ENCODE peak calls at places on chromosomes 16 and 17, in five cellular contexts. One of them, this sample, is unnamed.

GRCh38 chr17:56499799-56500388 is 93.6 kb upstream of the NOG start:
- DNase-seq in neural progenitor cell: peak; percentile 36
- DNase-seq in cardiac muscle cell: peak; percentile 21
- DNase-seq in retinal pigment epithelial cell: peak; percentile 1
- DNase-seq in fibroblast of lung: peak; percentile 12
- DNase-seq in this sample: peak; percentile 25

GRCh38 chr16:79008869-79009179 is 591.7 kb downstream of the MAF start:
- DNase-seq in cardiac muscle cell: no peak
- DNase-seq in neural progenitor cell: no peak
- DNase-seq in fibroblast of lung: no peak
- DNase-seq in retinal pigment epithelial cell: no peak
- DNase-seq in this sample: no peak

GRCh38 chr16:21684199-21684598 is 20.4 kb downstream of the OTOA start:
- DNase-seq in cardiac muscle cell: peak; percentile 6
- DNase-seq in neural progenitor cell: peak; percentile 33
- DNase-seq in retinal pigment epithelial cell: no peak
- DNase-seq in fibroblast of lung: no peak
- DNase-seq in this sample: peak; percentile 4

GRCh38 chr16:66619534-66620418 is 15.3 kb downstream of the CMTM3 start:
- DNase-seq in cardiac muscle cell: peak; percentile 85
- DNase-seq in retinal pigment epithelial cell: no peak
- DNase-seq in neural progenitor cell: no peak
- DNase-seq in fibroblast of lung: peak; percentile 86
- DNase-seq in this sample: peak; percentile 64

GRCh38 chr17:28473542-28473941 is at the start of gene SLC13A2:
- DNase-seq in neural progenitor cell: no peak
- DNase-seq in cardiac muscle cell: no peak
- DNase-seq in fibroblast of lung: no peak
- DNase-seq in retinal pigment epithelial cell: no peak
- DNase-seq in this sample: no peak

GRCh38 chr16:54931041-54931756 is 534 bp downstream of the IRX5 start:
- DNase-seq in cardiac muscle cell: peak; percentile 24
- DNase-seq in retinal pigment epithelial cell: no peak
- DNase-seq in fibroblast of lung: peak; percentile 53
- DNase-seq in neural progenitor cell: peak; percentile 79
- DNase-seq in this sample: no peak

GRCh38 chr16:17289671-17290070 is 181.1 kb downstream of the XYLT1 start:
- DNase-seq in fibroblast of lung: no peak
- DNase-seq in cardiac muscle cell: no peak
- DNase-seq in retinal pigment epithelial cell: no peak
- DNase-seq in neural progenitor cell: no peak
- DNase-seq in this sample: no peak

GRCh38 chr16:27318399-27319256 is 4.9 kb downstream of the IL4R start:
- DNase-seq in retinal pigment epithelial cell: no peak
- DNase-seq in cardiac muscle cell: peak; percentile 58
- DNase-seq in fibroblast of lung: no peak
- DNase-seq in neural progenitor cell: no peak
- DNase-seq in this sample: peak; percentile 69

GRCh38 chr16:22324787-22325597 is 27.8 kb downstream of the POLR3E start:
- DNase-seq in neural progenitor cell: no peak
- DNase-seq in fibroblast of lung: no peak
- DNase-seq in retinal pigment epithelial cell: no peak
- DNase-seq in cardiac muscle cell: no peak
- DNase-seq in this sample: no peak

GRCh38 chr17:73722163-73722562 is 77.9 kb upstream of the SDK2 start:
- DNase-seq in retinal pigment epithelial cell: no peak
- DNase-seq in cardiac muscle cell: no peak
- DNase-seq in neural progenitor cell: no peak
- DNase-seq in fibroblast of lung: no peak
- DNase-seq in this sample: no peak

GRCh38 chr17:78142113-78142861 is 3.9 kb upstream of the C17orf99 start:
- DNase-seq in retinal pigment epithelial cell: no peak
- DNase-seq in fibroblast of lung: peak; percentile 69
- DNase-seq in cardiac muscle cell: no peak
- DNase-seq in neural progenitor cell: no peak
- DNase-seq in this sample: peak; percentile 17

GRCh38 chr16:57725077-57725953 is 10.3 kb upstream of the KATNB1 start:
- DNase-seq in neural progenitor cell: no peak
- DNase-seq in retinal pigment epithelial cell: no peak
- DNase-seq in fibroblast of lung: no peak
- DNase-seq in cardiac muscle cell: no peak
- DNase-seq in this sample: no peak

GRCh38 chr17:64331946-64332493 is 58.6 kb downstream of the PECAM1 start:
- DNase-seq in neural progenitor cell: no peak
- DNase-seq in retinal pigment epithelial cell: no peak
- DNase-seq in fibroblast of lung: peak; percentile 30
- DNase-seq in cardiac muscle cell: peak; percentile 82
- DNase-seq in this sample: peak; percentile 82

GRCh38 chr16:81810361-81810760 is 31.3 kb downstream of the PLCG2 start:
- DNase-seq in retinal pigment epithelial cell: no peak
- DNase-seq in neural progenitor cell: no peak
- DNase-seq in cardiac muscle cell: no peak
- DNase-seq in fibroblast of lung: no peak
- DNase-seq in this sample: no peak

GRCh38 chr17:1473170-1473569 is 17.1 kb upstream of the CRK start:
- DNase-seq in retinal pigment epithelial cell: no peak
- DNase-seq in cardiac muscle cell: no peak
- DNase-seq in fibroblast of lung: no peak
- DNase-seq in neural progenitor cell: no peak
- DNase-seq in this sample: no peak
- TF ChIP-seq CTCF in retinal pigment epithelial cell: peak; percentile 18
- TF ChIP-seq CTCF in cardiac muscle cell: no peak
- TF ChIP-seq CTCF in fibroblast of lung: no peak
- TF ChIP-seq CTCF in neural progenitor cell: no peak
- TF ChIP-seq CTCF in this sample: peak; percentile 1

DNA sequence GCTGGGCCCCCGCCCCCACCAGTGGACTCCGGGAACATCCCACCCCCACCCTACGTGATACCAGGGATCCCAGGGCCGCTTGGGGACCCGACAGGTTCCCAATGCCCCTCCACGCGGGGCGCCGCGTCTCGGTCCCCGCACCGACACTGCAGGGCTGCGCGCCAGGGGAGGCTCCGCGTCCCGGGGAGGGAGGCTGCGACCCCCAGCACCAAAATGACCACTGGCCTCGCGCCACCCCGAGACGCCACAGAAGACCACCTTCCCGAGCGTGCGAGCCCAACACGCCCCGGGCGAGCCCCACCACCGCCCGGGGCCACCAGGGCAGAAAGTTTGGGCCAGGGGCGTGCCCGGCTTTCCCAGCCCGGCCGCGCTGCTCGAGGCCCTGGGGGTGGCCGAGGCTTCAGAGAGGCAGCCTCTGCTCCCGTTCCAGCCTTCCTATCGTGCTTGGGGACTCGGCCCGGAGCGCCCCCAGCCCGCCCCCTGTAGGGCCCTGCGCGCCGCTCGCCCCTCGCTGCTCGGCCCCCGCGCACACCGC is 1.2 kb downstream of the RBFOX3 start:
- DNase-seq in retinal pigment epithelial cell: no peak
- DNase-seq in neural progenitor cell: peak; percentile 67
- DNase-seq in fibroblast of lung: no peak
- DNase-seq in cardiac muscle cell: no peak
- DNase-seq in this sample: no peak
- TF ChIP-seq CTCF in retinal pigment epithelial cell: no peak
- TF ChIP-seq CTCF in neural progenitor cell: peak; percentile 28
- TF ChIP-seq CTCF in fibroblast of lung: no peak
- TF ChIP-seq CTCF in cardiac muscle cell: no peak
- TF ChIP-seq CTCF in this sample: no peak

GRCh38 chr17:13031718-13032350 is 14.0 kb upstream of the ELAC2 start:
- DNase-seq in cardiac muscle cell: peak; percentile 76
- DNase-seq in retinal pigment epithelial cell: no peak
- DNase-seq in fibroblast of lung: peak; percentile 20
- DNase-seq in neural progenitor cell: peak; percentile 66
- DNase-seq in this sample: peak; percentile 70
- TF ChIP-seq CTCF in cardiac muscle cell: peak; percentile 90
- TF ChIP-seq CTCF in retinal pigment epithelial cell: peak; percentile 85
- TF ChIP-seq CTCF in fibroblast of lung: peak; percentile 89
- TF ChIP-seq CTCF in neural progenitor cell: peak; percentile 78
- TF ChIP-seq CTCF in this sample: peak; percentile 93

DNA sequence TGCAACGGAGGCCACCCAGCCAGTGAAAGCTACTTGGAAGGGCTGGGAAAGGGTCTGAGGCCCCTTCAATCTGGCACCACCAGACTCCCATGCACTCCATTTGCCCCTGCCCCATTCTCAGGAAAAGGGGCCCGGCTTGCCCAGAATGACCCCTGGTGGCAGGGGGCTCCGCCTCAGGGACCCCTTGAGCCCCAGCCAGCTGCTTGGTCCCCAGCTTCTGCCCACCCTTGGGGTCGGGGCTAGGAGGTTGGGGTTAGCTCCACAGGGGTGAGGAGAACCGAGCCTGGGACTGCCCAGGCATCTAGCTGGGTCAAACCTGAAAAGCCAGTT is 1.3 kb downstream of the RHBDF1 start:
- DNase-seq in retinal pigment epithelial cell: no peak
- DNase-seq in fibroblast of lung: no peak
- DNase-seq in neural progenitor cell: no peak
- DNase-seq in cardiac muscle cell: no peak
- DNase-seq in this sample: no peak
- TF ChIP-seq CTCF in retinal pigment epithelial cell: no peak
- TF ChIP-seq CTCF in fibroblast of lung: no peak
- TF ChIP-seq CTCF in neural progenitor cell: no peak
- TF ChIP-seq CTCF in cardiac muscle cell: no peak
- TF ChIP-seq CTCF in this sample: no peak

DNA sequence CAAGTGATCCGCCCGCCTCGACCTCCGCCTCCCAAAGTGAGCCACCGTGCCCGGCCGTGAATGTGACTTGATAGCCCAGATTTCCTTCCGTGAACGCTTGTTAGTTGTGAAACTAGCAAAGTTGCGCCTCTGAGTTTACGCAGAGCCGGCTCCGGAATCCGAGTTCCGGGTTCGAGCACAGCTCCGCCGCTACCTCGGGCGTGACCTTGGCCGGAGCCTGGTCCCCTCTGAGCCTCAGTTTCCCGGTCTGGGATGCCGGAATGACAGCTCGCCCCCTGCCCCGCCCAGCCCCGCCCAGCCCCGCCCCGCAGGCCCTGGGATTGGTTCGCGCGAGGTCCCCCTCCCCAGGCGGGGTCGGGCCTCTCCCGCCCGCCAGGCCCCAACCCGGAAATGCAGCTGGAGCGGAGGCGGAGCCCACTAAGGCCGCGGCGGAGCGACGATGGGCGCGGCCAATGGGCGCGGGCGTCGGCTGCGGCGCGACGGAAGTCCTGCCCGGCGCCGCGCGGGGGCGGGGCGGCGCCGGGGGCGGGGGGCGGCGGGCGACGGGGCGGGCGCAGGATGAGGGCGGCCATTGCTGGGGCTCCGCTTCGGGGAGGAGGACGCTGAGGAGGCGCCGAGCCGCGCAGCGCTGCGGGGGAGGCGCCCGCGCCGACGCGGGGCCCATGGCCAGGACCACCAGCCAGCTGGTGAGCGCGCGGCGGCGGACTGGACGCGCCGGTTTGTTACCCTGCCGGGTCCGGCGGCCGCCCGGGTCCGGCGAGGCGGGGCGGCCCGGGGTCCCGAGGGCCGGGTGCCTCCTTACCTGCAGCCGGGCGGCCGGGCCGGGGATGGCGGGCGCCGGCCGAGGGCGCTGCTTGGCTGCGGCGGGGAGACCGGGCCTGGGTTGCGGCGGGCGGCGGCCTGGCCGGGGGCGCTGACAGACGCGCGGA is at the start of gene PDPK1:
- DNase-seq in retinal pigment epithelial cell: peak; percentile 73
- DNase-seq in neural progenitor cell: peak; percentile 99
- DNase-seq in cardiac muscle cell: peak; percentile 97
- DNase-seq in fibroblast of lung: peak; percentile 93
- DNase-seq in this sample: peak; percentile 95
- TF ChIP-seq CTCF in retinal pigment epithelial cell: no peak
- TF ChIP-seq CTCF in neural progenitor cell: no peak
- TF ChIP-seq CTCF in cardiac muscle cell: no peak
- TF ChIP-seq CTCF in fibroblast of lung: no peak
- TF ChIP-seq CTCF in this sample: no peak

DNA sequence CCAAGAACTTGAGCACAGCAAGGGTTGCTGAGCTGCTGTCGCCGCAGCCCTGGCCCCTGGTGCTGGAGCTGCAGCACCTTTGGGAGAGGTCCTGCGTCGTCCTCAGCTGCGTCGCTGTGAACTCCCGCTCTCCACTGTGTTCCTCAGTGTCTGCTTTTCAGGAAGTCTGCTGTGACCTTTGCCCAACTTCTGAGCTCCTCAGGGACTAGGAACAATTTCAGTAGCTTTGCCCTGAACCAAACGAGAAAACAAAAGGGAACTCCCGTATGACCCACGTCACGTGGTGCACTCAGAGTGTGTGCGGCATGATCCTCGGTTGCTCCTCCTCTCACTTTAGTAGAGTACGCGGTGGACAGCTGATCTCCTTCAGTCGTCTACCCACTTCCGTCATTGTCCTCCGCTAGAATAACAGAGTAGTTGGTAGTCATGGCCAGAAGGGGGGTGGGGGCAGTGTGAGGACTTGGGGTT is 44.2 kb downstream of the WDR45B start:
- DNase-seq in fibroblast of lung: peak; percentile 28
- DNase-seq in retinal pigment epithelial cell: peak; percentile 31
- DNase-seq in neural progenitor cell: no peak
- DNase-seq in cardiac muscle cell: peak; percentile 58
- DNase-seq in this sample: no peak
- TF ChIP-seq CTCF in fibroblast of lung: no peak
- TF ChIP-seq CTCF in retinal pigment epithelial cell: no peak
- TF ChIP-seq CTCF in neural progenitor cell: no peak
- TF ChIP-seq CTCF in cardiac muscle cell: no peak
- TF ChIP-seq CTCF in this sample: no peak

GRCh38 chr17:42027961-42028790 is 8.3 kb downstream of the NKIRAS2 start:
- DNase-seq in fibroblast of lung: no peak
- DNase-seq in neural progenitor cell: peak; percentile 71
- DNase-seq in retinal pigment epithelial cell: no peak
- DNase-seq in cardiac muscle cell: no peak
- DNase-seq in this sample: peak; percentile 14
- TF ChIP-seq CTCF in fibroblast of lung: peak; percentile 14
- TF ChIP-seq CTCF in neural progenitor cell: peak; percentile 47
- TF ChIP-seq CTCF in retinal pigment epithelial cell: peak; percentile 38
- TF ChIP-seq CTCF in cardiac muscle cell: peak; percentile 37
- TF ChIP-seq CTCF in this sample: peak; percentile 21